ENCODE peak calls at places on chromosomes 5 and 9, in six cellular contexts. One of them, this sample, is unnamed.

GRCh38 chr5:66932446-66932845 is 264.2 kb downstream of the CD180 start:
- DNase-seq in endothelial cell of umbilical vein: no peak
- DNase-seq in GM12878: no peak
- DNase-seq in A549: no peak
- DNase-seq in K562: no peak
- DNase-seq in HepG2: no peak
- DNase-seq in this sample: no peak

GRCh38 chr5:172853355-172853975 is 19.4 kb downstream of the ERGIC1 start:
- DNase-seq in K562: no peak
- DNase-seq in A549: no peak
- DNase-seq in endothelial cell of umbilical vein: no peak
- DNase-seq in HepG2: no peak
- DNase-seq in GM12878: no peak
- DNase-seq in this sample: no peak

GRCh38 chr5:176895829-176896228 is 3.3 kb downstream of the HK3 start:
- DNase-seq in K562: no peak
- DNase-seq in A549: no peak
- DNase-seq in endothelial cell of umbilical vein: no peak
- DNase-seq in HepG2: no peak
- DNase-seq in GM12878: no peak
- DNase-seq in this sample: no peak

GRCh38 chr5:87311400-87312279 is 44.0 kb downstream of the RASA1 start:
- DNase-seq in endothelial cell of umbilical vein: no peak
- DNase-seq in GM12878: no peak
- DNase-seq in K562: no peak
- DNase-seq in HepG2: peak; percentile 5
- DNase-seq in A549: no peak
- DNase-seq in this sample: no peak

GRCh38 chr9:134326754-134327526 is 685 bp downstream of the RXRA start:
- DNase-seq in endothelial cell of umbilical vein: peak; percentile 43
- DNase-seq in GM12878: no peak
- DNase-seq in A549: peak; percentile 60
- DNase-seq in HepG2: no peak
- DNase-seq in K562: peak; percentile 50
- DNase-seq in this sample: peak; percentile 51

GRCh38 chr9:128771745-128772519 is at the start of gene ZER1:
- DNase-seq in A549: peak; percentile 97
- DNase-seq in GM12878: peak; percentile 24
- DNase-seq in K562: peak; percentile 97
- DNase-seq in HepG2: peak; percentile 67
- DNase-seq in endothelial cell of umbilical vein: peak; percentile 81
- DNase-seq in this sample: peak; percentile 91

GRCh38 chr9:88534456-88535225 is at the start of gene NXNL2:
- DNase-seq in A549: peak; percentile 74
- DNase-seq in K562: peak; percentile 88
- DNase-seq in HepG2: no peak
- DNase-seq in GM12878: no peak
- DNase-seq in endothelial cell of umbilical vein: peak; percentile 61
- DNase-seq in this sample: peak; percentile 63

GRCh38 chr5:178672635-178673034 is 45.8 kb upstream of the CLK4 start:
- DNase-seq in GM12878: no peak
- DNase-seq in endothelial cell of umbilical vein: no peak
- DNase-seq in A549: no peak
- DNase-seq in HepG2: no peak
- DNase-seq in K562: no peak
- DNase-seq in this sample: no peak

GRCh38 chr5:1110260-1110929 is 1.5 kb downstream of the SLC12A7 start:
- DNase-seq in HepG2: no peak
- DNase-seq in A549: no peak
- DNase-seq in endothelial cell of umbilical vein: no peak
- DNase-seq in K562: no peak
- DNase-seq in GM12878: no peak
- DNase-seq in this sample: peak; percentile 34

GRCh38 chr5:166486348-166486747 is 1805.1 kb upstream of the WWC1 start:
- DNase-seq in A549: no peak
- DNase-seq in GM12878: no peak
- DNase-seq in HepG2: no peak
- DNase-seq in endothelial cell of umbilical vein: no peak
- DNase-seq in K562: no peak
- DNase-seq in this sample: no peak

GRCh38 chr9:28289732-28290131 is 716.5 kb upstream of the C9orf72 start:
- DNase-seq in A549: no peak
- DNase-seq in GM12878: no peak
- DNase-seq in HepG2: no peak
- DNase-seq in endothelial cell of umbilical vein: no peak
- DNase-seq in K562: no peak
- DNase-seq in this sample: no peak
- TF ChIP-seq MYC in A549: no peak
- TF ChIP-seq MYC in GM12878: no peak
- TF ChIP-seq MYC in HepG2: no peak
- TF ChIP-seq MYC in endothelial cell of umbilical vein: no peak
- TF ChIP-seq MYC in K562: no peak
- TF ChIP-seq MYC in this sample: no peak

DNA sequence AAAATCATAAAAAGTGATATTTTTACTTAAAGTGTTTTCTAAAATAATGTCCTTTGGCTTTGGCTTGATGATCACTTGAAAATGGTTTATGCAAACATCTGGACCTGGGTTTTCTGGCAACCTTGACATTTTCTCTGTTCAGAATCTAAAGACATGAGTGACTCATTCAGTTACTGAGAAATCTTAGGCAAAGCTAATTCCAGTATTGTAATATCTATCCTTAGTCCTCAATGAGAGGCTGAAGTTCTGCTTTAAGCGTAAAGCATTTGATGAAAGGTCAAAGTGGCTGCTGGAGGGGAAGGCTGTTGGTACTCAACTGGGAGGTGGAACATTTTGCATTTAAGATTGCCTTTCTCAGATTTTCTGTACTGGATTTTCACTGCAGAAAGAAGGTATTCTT is 2.3 kb downstream of the MAN2A1 start:
- DNase-seq in A549: no peak
- DNase-seq in GM12878: no peak
- DNase-seq in HepG2: no peak
- DNase-seq in K562: no peak
- DNase-seq in endothelial cell of umbilical vein: peak; percentile 14
- DNase-seq in this sample: peak; percentile 19
- H3K4me3 ChIP-seq in A549: no peak overlapping the region
- H3K4me3 ChIP-seq in GM12878: peak overlapping the region; percentile 86
- H3K4me3 ChIP-seq in HepG2: peak overlapping the region; percentile 91
- H3K4me3 ChIP-seq in K562: peak overlapping the region; percentile 91
- H3K4me3 ChIP-seq in endothelial cell of umbilical vein: no peak overlapping the region
- H3K4me3 ChIP-seq in this sample: peak overlapping the region; percentile 83

GRCh38 chr5:60699549-60700346 is at the start of gene DEPDC1B:
- DNase-seq in HepG2: peak; percentile 83
- DNase-seq in endothelial cell of umbilical vein: peak; percentile 92
- DNase-seq in A549: peak; percentile 79
- DNase-seq in GM12878: peak; percentile 50
- DNase-seq in K562: peak; percentile 89
- DNase-seq in this sample: peak; percentile 94
- TF ChIP-seq POLR2A in HepG2: peak; percentile 89
- TF ChIP-seq POLR2A in endothelial cell of umbilical vein: peak; percentile 64
- TF ChIP-seq POLR2A in A549: peak; percentile 66
- TF ChIP-seq POLR2A in GM12878: peak; percentile 93
- TF ChIP-seq POLR2A in K562: peak; percentile 95
- TF ChIP-seq POLR2A in this sample: peak; percentile 93

GRCh38 chr9:77547113-77547731 is 100.9 kb downstream of the GNA14 start:
- DNase-seq in HepG2: no peak
- DNase-seq in A549: no peak
- DNase-seq in GM12878: no peak
- DNase-seq in K562: no peak
- DNase-seq in endothelial cell of umbilical vein: no peak
- DNase-seq in this sample: no peak

GRCh38 chr9:77543131-77543822 is 104.8 kb downstream of the GNA14 start:
- DNase-seq in K562: no peak
- DNase-seq in HepG2: no peak
- DNase-seq in A549: no peak
- DNase-seq in GM12878: no peak
- DNase-seq in endothelial cell of umbilical vein: no peak
- DNase-seq in this sample: no peak

GRCh38 chr9:77546391-77546790 is 101.7 kb downstream of the GNA14 start:
- DNase-seq in GM12878: no peak
- DNase-seq in K562: no peak
- DNase-seq in HepG2: no peak
- DNase-seq in A549: no peak
- DNase-seq in endothelial cell of umbilical vein: no peak
- DNase-seq in this sample: no peak

GRCh38 chr9:77541600-77541999 is 106.5 kb downstream of the GNA14 start:
- DNase-seq in A549: no peak
- DNase-seq in endothelial cell of umbilical vein: no peak
- DNase-seq in K562: no peak
- DNase-seq in HepG2: no peak
- DNase-seq in GM12878: no peak
- DNase-seq in this sample: no peak

GRCh38 chr9:77544491-77545000 is 103.6 kb downstream of the GNA14 start:
- DNase-seq in K562: no peak
- DNase-seq in A549: no peak
- DNase-seq in GM12878: no peak
- DNase-seq in HepG2: no peak
- DNase-seq in endothelial cell of umbilical vein: no peak
- DNase-seq in this sample: no peak
- TF ChIP-seq MYC in K562: no peak
- TF ChIP-seq MYC in A549: no peak
- TF ChIP-seq MYC in GM12878: no peak
- TF ChIP-seq MYC in HepG2: no peak
- TF ChIP-seq MYC in endothelial cell of umbilical vein: no peak
- TF ChIP-seq MYC in this sample: no peak

This sample was measured in NB4.